ENCODE peak calls at places on chromosomes 16 and 17, in five cellular contexts. Z, V, W, O and D are unnamed samples.

GRCh38 chr16:59964232-59964924 is 1230.3 kb upstream of the GOT2 start:
- DNase-seq in Z (no peak), V (peak), W (no peak), O (no peak), D (no peak)

GRCh38 chr16:82232806-82233205 is 62.8 kb upstream of the MPHOSPH6 start:
- DNase-seq in W (no peak), Z (no peak), V (peak), O (no peak), D (no peak)

GRCh38 chr17:49101054-49101534 is 31.5 kb upstream of the B4GALNT2 start:
- DNase-seq in W (no peak), V (peak), Z (peak), O (no peak), D (no peak)

GRCh38 chr16:81457326-81458133 is 12.9 kb downstream of the CMIP start:
- DNase-seq in W (no peak), O (no peak), Z (no peak), V (peak), D (peak)

GRCh38 chr17:13541032-13541480 is 60.7 kb downstream of the HS3ST3A1 start:
- DNase-seq in O (no peak), Z (no peak), V (no peak), W (no peak), D (no peak)

GRCh38 chr17:80785477-80786178 is 206.0 kb upstream of the CHMP6 start:
- DNase-seq in V (no peak), W (peak), Z (no peak), O (no peak), D (no peak)

GRCh38 chr16:2775765-2776499 is 1.1 kb downstream of the ELOB start:
- DNase-seq in Z (no peak), O (no peak), W (peak), V (no peak), D (no peak)

GRCh38 chr16:51773491-51773890 is 622.4 kb upstream of the SALL1 start:
- DNase-seq in O (no peak), Z (no peak), W (no peak), V (no peak), D (no peak)

GRCh38 chr16:73997340-73997711 is 299.3 kb upstream of the PSMD7 start:
- DNase-seq in V (no peak), O (peak), Z (no peak), W (no peak), D (no peak)

GRCh38 chr17:79678091-79678731 is 52.5 kb upstream of the ENPP7 start:
- DNase-seq in Z (no peak), W (no peak), O (no peak), V (no peak), D (no peak)

GRCh38 chr17:45345246-45345553 is 28.4 kb upstream of the MAP3K14 start:
- DNase-seq in O (no peak), Z (no peak), V (no peak), W (no peak), D (peak)

GRCh38 chr17:40415390-40415789 is 2.3 kb downstream of the TOP2A start:
- DNase-seq in W (no peak), O (no peak), Z (no peak), V (peak), D (no peak)

GRCh38 chr17:29376667-29377268 is 13.4 kb upstream of the TAOK1 start:
- DNase-seq in W (no peak), Z (no peak), O (no peak), V (peak), D (peak)

GRCh38 chr16:31464348-31464769 is 5.1 kb downstream of the ARMC5 start:
- DNase-seq in V (no peak), O (peak), W (peak), Z (no peak), D (no peak)
- H3K4me3 ChIP-seq in V (no peak), O (no peak), W (no peak), Z (no peak), D (no peak)

GRCh38 chr16:4890686-4891085 is 43.4 kb downstream of the UBN1 start:
- DNase-seq in O (no peak), V (no peak), Z (no peak), W (no peak), D (no peak)

GRCh38 chr16:4893103-4893862 is 43.7 kb downstream of the PPL start:
- DNase-seq in O (no peak), V (no peak), Z (no peak), W (no peak), D (peak)

GRCh38 chr16:4891097-4891885 is 44.0 kb downstream of the UBN1 start:
- DNase-seq in V (no peak), Z (no peak), W (no peak), O (no peak), D (no peak)

GRCh38 chr16:4891886-4892216 is 44.6 kb downstream of the UBN1 start:
- DNase-seq in Z (no peak), W (no peak), V (no peak), O (no peak), D (no peak)

GRCh38 chr16:4892356-4893102 is 44.4 kb downstream of the PPL start:
- DNase-seq in W (no peak), V (no peak), O (no peak), Z (no peak), D (peak)
- H3K4me3 ChIP-seq in W (no peak), V (no peak), O (no peak), Z (no peak), D (no peak)

DNA sequence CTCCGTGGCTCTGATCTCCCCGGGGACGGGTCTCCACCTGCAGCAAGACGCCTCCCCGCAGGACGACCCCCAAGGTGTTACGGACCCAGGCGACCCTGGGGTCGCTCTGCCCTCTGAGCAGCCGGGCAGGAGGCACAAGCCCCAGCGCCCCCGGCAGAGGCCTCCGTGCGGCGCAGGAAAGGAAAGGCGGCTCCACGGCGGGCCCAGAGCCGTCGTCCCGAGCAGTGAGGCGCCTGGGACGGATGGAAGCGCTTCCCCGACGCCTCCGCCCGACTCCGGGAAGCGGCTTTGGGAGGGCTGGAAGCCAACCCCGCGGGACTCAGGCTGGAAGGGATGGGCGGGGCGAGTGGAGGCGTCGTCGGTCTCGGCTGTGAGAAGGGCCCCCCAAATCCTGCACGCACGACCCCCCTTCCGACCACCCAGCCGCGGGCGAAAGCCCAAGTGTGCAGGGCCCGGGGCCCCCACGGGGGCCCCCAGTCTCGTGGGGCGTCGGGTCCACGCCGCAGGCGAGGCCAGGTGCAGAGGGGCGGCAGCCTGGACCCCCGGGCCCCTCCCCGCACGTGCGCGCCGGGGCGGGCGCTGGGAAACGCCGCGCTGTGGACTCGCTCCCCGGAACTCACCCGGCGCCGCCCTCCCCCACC is 32.7 kb upstream of the RPH3AL start:
- DNase-seq in W (peak), V (peak), Z (no peak), O (peak), D (peak)
- H3K4me3 ChIP-seq in W (peak), V (no peak), Z (no peak), O (peak), D (peak)

DNA sequence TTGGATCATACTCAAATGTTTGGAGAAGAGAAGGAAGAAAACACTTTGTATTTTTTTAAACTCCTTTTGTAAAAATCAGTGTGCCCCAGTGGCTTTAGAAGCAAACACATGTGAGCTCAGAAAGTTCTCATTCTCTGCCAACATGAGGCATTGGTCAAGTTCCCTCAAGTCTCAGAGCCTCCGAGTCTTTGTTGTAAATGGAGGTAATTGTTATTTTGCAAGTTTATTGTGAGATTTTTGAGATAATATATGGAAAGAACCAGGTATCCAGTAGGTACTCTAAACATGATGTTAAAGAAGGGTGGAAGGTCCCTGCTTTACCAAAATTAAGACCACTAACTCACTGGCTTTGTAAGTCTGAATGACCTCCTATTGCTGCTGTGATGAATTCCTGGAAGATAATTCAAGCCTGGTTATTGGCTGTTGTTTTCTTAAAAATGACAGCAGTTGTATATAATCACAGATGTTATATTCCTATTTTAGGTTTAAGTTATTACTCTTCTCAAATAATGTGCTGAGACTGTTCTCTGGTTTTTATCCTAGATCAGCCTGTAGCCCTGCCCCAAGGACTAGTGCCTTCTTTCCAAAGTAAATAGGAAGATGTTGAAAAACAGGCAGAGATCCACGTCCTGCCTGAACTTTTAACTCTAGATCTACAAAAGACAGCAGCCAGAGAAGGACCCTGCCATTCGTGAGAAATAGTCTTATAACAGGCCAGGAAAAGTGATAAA is 2.4 kb downstream of the HLF start:
- DNase-seq in W (no peak), O (no peak), V (no peak), Z (no peak), D (no peak)
- H3K4me3 ChIP-seq in W (peak), O (no peak), V (no peak), Z (no peak), D (peak)

GRCh38 chr17:30821751-30822723 is 2.5 kb downstream of the CRLF3 start:
- DNase-seq in V (no peak), O (peak), W (no peak), Z (no peak), D (no peak)
- H3K4me3 ChIP-seq in V (no peak), O (no peak), W (peak), Z (no peak), D (no peak)